ENCODE peak calls at places on chromosome 6, in nine cellular contexts. M is transverse colon, P is GM23338, E is K562, K is stomach, A is SK-N-SH, V is sigmoid colon, G is Panc1, H is GM12878. T is an unnamed sample.

GRCh38 chr6:26489926-26490575 is 10.1 kb upstream of the BTN1A1 start:
- DNase-seq in P (no peak), E (no peak), M (no peak), K (no peak), A (no peak), G (no peak), H (no peak), V (no peak), T (no peak)

GRCh38 chr6:9360881-9361280 is 925.5 kb upstream of the SLC35B3 start:
- DNase-seq in M (no peak), E (no peak), H (no peak), G (no peak), K (no peak), V (no peak), P (no peak), A (no peak), T (no peak)

GRCh38 chr6:24402697-24403500 is at the start of gene MRS2:
- DNase-seq in E (peak; percentile 90), H (peak; percentile 71), G (no peak), A (peak; percentile 90), M (peak; percentile 92), P (peak; percentile 69), V (peak; percentile 87), K (peak; percentile 94), T (peak; percentile 92)

GRCh38 chr6:169724554-169725269 is 412 bp upstream of the PHF10 start:
- DNase-seq in G (no peak), M (peak; percentile 59), A (peak; percentile 97), K (peak; percentile 55), V (peak; percentile 72), P (peak; percentile 72), E (no peak), H (no peak), T (no peak)

GRCh38 chr6:12363651-12364381 is 73.7 kb downstream of the EDN1 start:
- DNase-seq in M (peak; percentile 69), P (no peak), H (peak; percentile 95), K (peak; percentile 75), V (no peak), E (no peak), G (no peak), A (no peak), T (no peak)

GRCh38 chr6:156175971-156176421 is 601.2 kb upstream of the ARID1B start:
- DNase-seq in M (peak; percentile 8), K (peak; percentile 27), A (peak; percentile 64), H (no peak), E (no peak), G (no peak), P (peak; percentile 82), V (peak; percentile 68), T (peak; percentile 38)

GRCh38 chr6:122388945-122389344 is 10.5 kb upstream of the HSF2 start:
- DNase-seq in H (no peak), K (no peak), E (no peak), A (no peak), M (no peak), P (no peak), G (no peak), V (no peak), T (no peak)

GRCh38 chr6:107670792-107671199 is 153.3 kb downstream of the SCML4 start:
- DNase-seq in V (peak; percentile 78), K (no peak), E (no peak), H (peak; percentile 66), A (peak; percentile 87), M (peak; percentile 41), G (no peak), P (peak; percentile 60), T (no peak)

GRCh38 chr6:82906951-82907350 is 158.7 kb downstream of the UBE3D start:
- DNase-seq in M (no peak), K (no peak), E (no peak), G (no peak), H (no peak), V (no peak), P (no peak), A (no peak), T (no peak)

GRCh38 chr6:159929819-159930218 is 39.0 kb downstream of the MAS1 start:
- DNase-seq in P (no peak), G (no peak), H (peak; percentile 73), K (peak; percentile 43), A (no peak), E (peak; percentile 27), M (peak; percentile 12), V (no peak), T (no peak)

GRCh38 chr6:48449002-48449401 is 338.0 kb upstream of the PTCHD4 start:
- DNase-seq in K (no peak), M (no peak), P (peak; percentile 21), G (no peak), E (no peak), A (no peak), H (no peak), V (no peak), T (no peak)

GRCh38 chr6:150775804-150776203 is 89.7 kb upstream of the MTHFD1L start:
- DNase-seq in H (no peak), A (no peak), K (no peak), P (no peak), V (no peak), M (no peak), G (no peak), E (no peak), T (no peak)

GRCh38 chr6:1136856-1137255 is 175.0 kb upstream of the FOXQ1 start:
- DNase-seq in E (no peak), M (no peak), A (no peak), P (no peak), K (no peak), G (no peak), V (no peak), H (no peak), T (no peak)

GRCh38 chr6:134358320-134358719 is 40.4 kb upstream of the SGK1 start:
- DNase-seq in M (no peak), E (no peak), G (no peak), V (no peak), P (no peak), K (no peak), A (peak; percentile 31), H (no peak), T (no peak)

GRCh38 chr6:43311681-43312080 is 3.1 kb upstream of the CRIP3 start:
- DNase-seq in M (no peak), E (no peak), G (no peak), P (no peak), A (no peak), H (no peak), K (no peak), V (no peak), T (no peak)

GRCh38 chr6:6676910-6677441 is 88.5 kb downstream of the LY86 start:
- DNase-seq in P (peak; percentile 84), V (peak; percentile 85), K (peak; percentile 84), H (peak; percentile 66), A (peak; percentile 65), G (peak; percentile 66), E (peak; percentile 73), M (peak; percentile 90), T (peak; percentile 65)

GRCh38 chr6:117008618-117009017 is 131.6 kb downstream of the RFX6 start:
- DNase-seq in E (no peak), A (no peak), P (no peak), H (peak; percentile 35), M (no peak), V (no peak), K (no peak), G (no peak), T (no peak)

GRCh38 chr6:7882505-7883257 is 27.9 kb downstream of the TXNDC5 start:
- DNase-seq in E (no peak), K (no peak), G (no peak), V (no peak), H (no peak), A (no peak), P (no peak), M (no peak), T (no peak)

GRCh38 chr6:117483004-117483644 is 650 bp downstream of the DCBLD1 start:
- DNase-seq in M (peak; percentile 67), V (peak; percentile 70), K (peak; percentile 68), A (peak; percentile 54), P (peak; percentile 67), H (no peak), G (no peak), E (peak; percentile 47), T (no peak)

GRCh38 chr6:22300287-22300998 is 3.6 kb upstream of the PRL start:
- DNase-seq in M (no peak), E (no peak), G (no peak), H (no peak), A (no peak), K (no peak), V (no peak), P (no peak), T (no peak)

GRCh38 chr6:154504865-154505449 is 5.5 kb downstream of the CNKSR3 start:
- DNase-seq in M (no peak), H (no peak), G (no peak), E (no peak), A (no peak), V (peak; percentile 37), K (no peak), P (no peak), T (no peak)

GRCh38 chr6:111718990-111719389 is 113.3 kb upstream of the TRAF3IP2 start:
- DNase-seq in P (no peak), K (no peak), V (no peak), A (no peak), G (no peak), E (no peak), M (no peak), H (no peak), T (no peak)

DNA sequence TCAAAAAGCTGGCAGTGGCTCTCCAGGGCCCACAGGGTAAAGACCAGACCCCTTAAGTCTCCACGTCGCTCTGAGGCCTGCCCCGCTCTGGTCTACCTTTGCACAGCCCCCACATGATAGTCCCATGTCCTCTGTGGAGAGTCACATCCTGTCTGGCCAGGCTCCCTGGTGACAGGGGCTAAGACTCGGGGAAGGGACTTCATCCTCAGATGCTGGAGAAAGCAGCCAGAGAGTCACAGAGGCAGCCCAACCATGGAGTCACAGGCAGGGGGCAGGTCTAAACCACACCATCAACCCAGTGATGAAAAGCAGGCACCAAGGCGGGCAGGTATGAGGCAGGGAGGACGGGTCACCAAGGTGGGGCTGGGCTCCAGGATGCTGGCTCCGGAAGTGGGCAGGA is 62.2 kb downstream of the SLC22A23 start:
- DNase-seq in H (no peak), K (no peak), P (no peak), M (no peak), G (no peak), E (no peak), V (peak; percentile 53), A (no peak), T (no peak)
- TF ChIP-seq POLR2AphosphoS5 in H (no peak), K (no peak), P (no peak), M (no peak), G (no peak), E (no peak), V (no peak), A (no peak), T (no peak)

GRCh38 chr6:36752187-36752885 is 54.7 kb downstream of the RAB44 start:
- DNase-seq in A (no peak), H (no peak), P (no peak), G (no peak), K (peak; percentile 54), E (no peak), M (peak; percentile 70), V (no peak), T (no peak)
- TF ChIP-seq POLR2AphosphoS5 in A (no peak), H (no peak), P (no peak), G (no peak), K (no peak), E (no peak), M (no peak), V (no peak), T (no peak)

GRCh38 chr6:163381118-163381751 is 33.3 kb upstream of the QKI start:
- DNase-seq in G (no peak), A (no peak), M (no peak), H (no peak), P (no peak), E (no peak), K (no peak), V (no peak), T (no peak)
- TF ChIP-seq POLR2AphosphoS5 in G (no peak), A (no peak), M (no peak), H (no peak), P (no peak), E (no peak), K (no peak), V (no peak), T (no peak)

GRCh38 chr6:35224720-35225119 is 11.0 kb downstream of the SCUBE3 start:
- DNase-seq in A (no peak), M (no peak), K (no peak), H (no peak), V (no peak), P (no peak), E (no peak), G (no peak), T (no peak)
- TF ChIP-seq POLR2AphosphoS5 in A (no peak), M (no peak), K (no peak), H (no peak), V (no peak), P (no peak), E (no peak), G (no peak), T (no peak)

T was measured in HCT116.